ENCODE peak calls at places on chromosomes 11 and 22, in nine cellular contexts. D is A673, N is mucosa of gallbladder, B is left ventricle myocardium superior, H is astrocyte of the cerebellum, Y is GM03348, G is iris pigment epithelial cell, Q is NCI-H1417, M is caudate nucleus. I is an unnamed sample.

GRCh38 chr11:65872555-65873279 is at the start of gene EFEMP2:
- DNase-seq in D (no peak), N (no peak), B (peak; percentile 76), H (no peak), Y (peak; percentile 81), G (peak; percentile 38), Q (no peak), M (peak; percentile 43), I (no peak)

GRCh38 chr11:45348729-45349128 is 62.6 kb upstream of the SYT13 start:
- DNase-seq in D (no peak), N (no peak), B (no peak), H (no peak), Y (no peak), G (no peak), Q (no peak), M (no peak), I (no peak)

GRCh38 chr11:102177126-102177525 is 66.9 kb downstream of the YAP1 start:
- DNase-seq in D (no peak), N (no peak), B (no peak), H (no peak), Y (no peak), G (peak; percentile 34), Q (no peak), M (no peak), I (no peak)

GRCh38 chr22:36922097-36922608 is 8.7 kb downstream of the CSF2RB start:
- DNase-seq in D (no peak), N (no peak), B (no peak), H (no peak), Y (peak; percentile 62), G (no peak), Q (no peak), M (no peak), I (no peak)

GRCh38 chr11:113449743-113450142 is 25.5 kb downstream of the DRD2 start:
- DNase-seq in D (no peak), N (no peak), B (no peak), H (no peak), Y (no peak), G (no peak), Q (no peak), M (peak; percentile 24), I (no peak)

GRCh38 chr22:46684706-46685105 is 53.3 kb downstream of the CERK start:
- DNase-seq in D (no peak), N (no peak), B (peak; percentile 70), H (no peak), Y (no peak), G (no peak), Q (peak; percentile 58), M (no peak), I (peak; percentile 63)

GRCh38 chr11:122834065-122834464 is 4.2 kb upstream of the CRTAM start:
- DNase-seq in D (no peak), N (no peak), B (no peak), H (no peak), Y (no peak), G (no peak), Q (no peak), M (no peak), I (no peak)

GRCh38 chr11:100866453-100866852 is 179.4 kb downstream of the ARHGAP42 start:
- DNase-seq in D (no peak), N (no peak), B (no peak), H (no peak), Y (no peak), G (no peak), Q (no peak), M (no peak), I (no peak)

GRCh38 chr11:58567889-58568512 is 7.7 kb downstream of the LPXN start:
- DNase-seq in D (peak; percentile 83), N (peak; percentile 63), B (peak; percentile 52), H (peak; percentile 31), Y (peak; percentile 40), G (peak; percentile 64), Q (peak; percentile 67), M (peak; percentile 19), I (peak; percentile 60)

GRCh38 chr22:45091254-45091854 is 72.4 kb upstream of the NUP50 start:
- DNase-seq in D (no peak), N (no peak), B (no peak), H (no peak), Y (no peak), G (no peak), Q (no peak), M (no peak), I (no peak)